ENCODE peak calls at places on chromosomes 11 and 22, in four cellular contexts. O is prostate gland, X is ovary, C is cardiac muscle cell. I is an unnamed sample.

GRCh38 chr11:131136476-131136875 is 220.2 kb upstream of the SNX19 start:
- DNase-seq in O (no peak), X (no peak), C (no peak), I (peak; percentile 49)

GRCh38 chr11:46649180-46649738 is 31.9 kb downstream of the ATG13 start:
- DNase-seq in O (peak; percentile 39), X (peak; percentile 87), C (no peak), I (peak; percentile 80)

GRCh38 chr22:32625985-32626384 is 151.4 kb downstream of the FBXO7 start:
- DNase-seq in O (no peak), X (no peak), C (no peak), I (no peak)

GRCh38 chr11:83641511-83641910 is 355.3 kb upstream of the CCDC90B start:
- DNase-seq in O (no peak), X (no peak), C (no peak), I (no peak)

GRCh38 chr11:131770801-131771200 is 400.4 kb downstream of the NTM start:
- DNase-seq in O (no peak), X (no peak), C (no peak), I (no peak)

GRCh38 chr22:23376256-23376655 is 195.9 kb downstream of the BCR start:
- DNase-seq in O (no peak), X (no peak), C (no peak), I (peak; percentile 26)

GRCh38 chr11:84212467-84213390 is 926.6 kb upstream of the CCDC90B start:
- DNase-seq in O (no peak), X (no peak), C (no peak), I (no peak)

GRCh38 chr22:44281706-44282637 is 30.8 kb downstream of the SHISAL1 start:
- DNase-seq in O (no peak), X (no peak), C (no peak), I (no peak)

DNA sequence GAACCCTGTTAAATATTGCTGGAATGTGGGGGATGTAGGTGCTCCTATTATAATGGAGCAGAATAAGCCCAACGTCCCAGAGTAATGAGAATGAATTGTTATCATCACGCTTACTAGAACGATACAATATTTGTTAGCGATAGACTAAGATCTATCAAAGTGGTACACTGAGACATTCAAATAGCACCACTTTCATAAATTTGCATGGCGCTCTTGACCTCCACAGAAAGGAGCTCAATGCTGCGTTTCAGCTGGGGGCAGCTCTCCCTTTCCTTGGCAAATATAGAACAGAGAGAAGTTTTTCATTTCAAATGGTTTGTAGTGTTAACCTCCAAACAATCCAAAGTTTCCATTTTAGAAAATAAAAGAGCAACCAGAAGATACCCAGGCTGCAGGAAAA is 38.2 kb upstream of the BLID start:
- DNase-seq in O (no peak), X (no peak), C (no peak), I (no peak)
- H3K4me3 ChIP-seq in O (no peak overlapping the region), X (no peak overlapping the region), C (no peak overlapping the region), I (no peak overlapping the region)

DNA sequence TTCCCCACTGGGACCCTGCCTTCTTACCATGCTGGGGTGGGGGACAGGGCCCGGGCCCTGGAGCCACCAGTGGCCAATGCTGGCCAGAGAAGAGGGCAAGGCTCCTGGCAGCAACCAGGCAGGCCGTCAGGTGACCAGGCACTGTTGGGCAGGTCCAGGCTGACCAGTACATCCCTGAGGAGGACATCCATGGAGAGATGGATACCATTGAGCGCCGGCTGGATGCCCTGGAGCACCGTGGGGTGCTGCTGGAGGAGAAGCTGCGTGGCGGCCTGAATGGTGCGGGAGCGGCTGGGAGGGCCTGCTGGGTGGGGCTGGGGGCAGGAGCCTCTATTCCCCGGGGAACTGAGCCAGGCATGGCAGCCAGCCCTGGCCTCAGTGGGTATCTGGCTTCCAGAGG is 21.0 kb downstream of the C22orf23 start:
- DNase-seq in O (no peak), X (no peak), C (no peak), I (no peak)
- TF ChIP-seq CTCF in O (no peak), X (no peak), C (no peak), I (no peak)

GRCh38 chr22:19239464-19239863 is 52.1 kb downstream of the CLTCL1 start:
- DNase-seq in O (no peak), X (no peak), C (no peak), I (no peak)
- H3K27me3 ChIP-seq in O (no peaks in the 10 kb centered on the region), X (no peaks in the 10 kb centered on the region), C (no peaks in the 10 kb centered on the region), I (no peaks in the 10 kb centered on the region)

GRCh38 chr11:108857382-108857781 is 192.5 kb downstream of the DDX10 start:
- DNase-seq in O (no peak), X (peak; percentile 36), C (no peak), I (no peak)
- H3K4me3 ChIP-seq in O (no peak overlapping the region), X (no peak overlapping the region), C (no peak overlapping the region), I (no peak overlapping the region)

DNA sequence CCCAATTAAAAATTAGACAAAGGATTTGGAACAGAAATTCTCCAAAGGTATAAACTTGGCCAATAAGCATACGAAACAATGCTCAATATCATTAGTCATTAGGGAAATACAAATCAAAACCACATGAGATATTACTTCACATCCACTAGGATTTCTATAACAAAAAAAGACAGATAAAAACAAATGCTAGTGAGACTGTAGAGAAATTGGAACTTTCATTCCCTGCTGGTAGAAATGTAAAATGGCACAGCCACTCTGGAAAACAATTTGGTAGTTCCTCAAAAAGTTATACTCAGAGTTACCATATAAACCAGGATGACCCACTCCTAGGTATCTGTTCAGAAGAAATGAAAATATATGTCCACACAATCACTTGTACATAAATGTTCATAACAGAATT is 71.6 kb downstream of the RPL27A start:
- DNase-seq in O (no peak), X (no peak), C (no peak), I (no peak)
- TF ChIP-seq CTCF in O (no peak), X (no peak), C (peak; percentile 48), I (peak; percentile 14)

GRCh38 chr11:1565173-1565903 is 6.7 kb downstream of the DUSP8 start:
- DNase-seq in O (no peak), X (no peak), C (no peak), I (no peak)
- H3K27me3 ChIP-seq in O (no peaks in the 10 kb centered on the region), X (no peaks in the 10 kb centered on the region), C (peaks cover 67% of the 10 kb centered on the region), I (peaks cover 2% of the 10 kb centered on the region)

GRCh38 chr11:68200639-68201038 is 12.5 kb downstream of the KMT5B start:
- DNase-seq in O (no peak), X (no peak), C (no peak), I (peak; percentile 26)
- H3K4me3 ChIP-seq in O (no peak overlapping the region), X (no peak overlapping the region), C (no peak overlapping the region), I (no peak overlapping the region)

GRCh38 chr11:120646206-120646605 is 134.7 kb downstream of the GRIK4 start:
- DNase-seq in O (no peak), X (no peak), C (no peak), I (no peak)
- TF ChIP-seq CTCF in O (no peak), X (no peak), C (no peak), I (no peak)

GRCh38 chr11:62298975-62299374 is at the start of gene SCGB1D4:
- DNase-seq in O (no peak), X (no peak), C (no peak), I (no peak)
- H3K27me3 ChIP-seq in O (no peaks in the 10 kb centered on the region), X (no peaks in the 10 kb centered on the region), C (peaks cover 5% of the 10 kb centered on the region), I (no peaks in the 10 kb centered on the region)

GRCh38 chr11:66013762-66014100 is 1.9 kb downstream of the CST6 start:
- DNase-seq in O (no peak), X (no peak), C (no peak), I (no peak)

GRCh38 chr11:66017354-66017753 is 5.5 kb downstream of the CST6 start:
- DNase-seq in O (no peak), X (no peak), C (no peak), I (no peak)

GRCh38 chr11:66015936-66016792 is 4.4 kb downstream of the CST6 start:
- DNase-seq in O (no peak), X (no peak), C (no peak), I (no peak)

GRCh38 chr11:66016793-66017177 is 5.0 kb downstream of the CST6 start:
- DNase-seq in O (no peak), X (no peak), C (no peak), I (no peak)

DNA sequence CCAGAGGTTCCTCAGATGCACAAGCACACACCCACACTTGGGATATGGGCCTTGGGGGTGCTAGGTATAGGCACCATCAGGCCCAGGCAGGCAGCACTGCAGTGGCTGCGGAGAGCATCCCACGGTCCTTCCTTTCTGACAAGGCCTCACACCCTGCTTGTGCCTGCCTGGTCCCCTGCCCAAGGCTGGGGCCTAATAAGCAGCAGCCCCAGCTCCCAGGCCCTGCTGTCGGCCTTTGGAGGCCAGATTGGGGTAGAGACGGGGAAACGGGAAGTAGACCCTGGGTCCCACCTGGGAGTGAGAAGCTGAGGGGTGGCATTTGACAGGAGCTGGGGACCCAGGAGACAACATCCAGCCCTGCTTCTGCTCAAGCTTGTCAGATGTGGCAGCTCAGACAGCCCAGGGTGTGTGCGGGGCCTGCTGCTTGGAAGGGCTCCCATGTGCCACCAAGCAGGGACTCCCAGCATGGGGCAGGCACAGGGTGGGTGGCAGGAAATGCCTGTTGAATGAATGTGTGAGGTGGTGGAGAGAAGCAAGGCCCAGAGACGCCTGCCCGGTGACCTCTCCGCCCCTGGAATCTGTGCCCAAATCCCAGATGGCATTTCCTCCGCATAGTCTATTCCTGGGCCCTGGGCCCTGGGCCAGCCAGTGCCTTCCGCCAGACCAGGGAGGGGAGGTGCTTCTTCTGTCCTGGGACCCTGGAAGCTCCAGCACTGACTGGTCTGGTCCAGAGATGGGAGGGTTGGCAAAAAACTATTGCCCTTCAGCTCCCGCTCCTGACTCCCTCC is 3.5 kb downstream of the CST6 start:
- DNase-seq in O (no peak), X (no peak), C (no peak), I (peak; percentile 7)
- H3K4me3 ChIP-seq in O (no peak overlapping the region), X (no peak overlapping the region), C (no peak overlapping the region), I (no peak overlapping the region)